ENCODE peak calls at places on chromosomes 1 and 21, in four cellular contexts. One of them, this sample, is unnamed.

GRCh38 chr1:25694591-25695007 is 78.0 kb downstream of the MAN1C1 start:
- DNase-seq in choroid plexus epithelial cell: peak
- DNase-seq in pancreas: no peak
- DNase-seq in cardiac muscle cell: no peak
- DNase-seq in this sample: no peak

GRCh38 chr1:42419449-42419848 is 36.4 kb downstream of the ZMYND12 start:
- DNase-seq in choroid plexus epithelial cell: no peak
- DNase-seq in pancreas: no peak
- DNase-seq in cardiac muscle cell: peak
- DNase-seq in this sample: no peak

GRCh38 chr1:205351984-205352713 is 4.6 kb downstream of the KLHDC8A start:
- DNase-seq in choroid plexus epithelial cell: peak
- DNase-seq in pancreas: peak
- DNase-seq in cardiac muscle cell: no peak
- DNase-seq in this sample: no peak

GRCh38 chr1:146012703-146013565 is 8.6 kb downstream of the HJV start:
- DNase-seq in choroid plexus epithelial cell: peak
- DNase-seq in pancreas: no peak
- DNase-seq in cardiac muscle cell: peak
- DNase-seq in this sample: no peak

GRCh38 chr1:97144527-97144926 is 422.9 kb downstream of the PTBP2 start:
- DNase-seq in choroid plexus epithelial cell: peak
- DNase-seq in pancreas: no peak
- DNase-seq in cardiac muscle cell: no peak
- DNase-seq in this sample: no peak

GRCh38 chr1:223654083-223654482 is 11.4 kb downstream of the CAPN8 start:
- DNase-seq in choroid plexus epithelial cell: no peak
- DNase-seq in pancreas: no peak
- DNase-seq in cardiac muscle cell: no peak
- DNase-seq in this sample: no peak

GRCh38 chr1:59827055-59827643 is 12.4 kb downstream of the HOOK1 start:
- DNase-seq in choroid plexus epithelial cell: no peak
- DNase-seq in pancreas: no peak
- DNase-seq in cardiac muscle cell: no peak
- DNase-seq in this sample: no peak

GRCh38 chr1:11787804-11788436 is 17.8 kb downstream of the MTHFR start:
- DNase-seq in choroid plexus epithelial cell: no peak
- DNase-seq in pancreas: no peak
- DNase-seq in cardiac muscle cell: no peak
- DNase-seq in this sample: no peak

GRCh38 chr1:84862810-84863251 is 30.2 kb downstream of the LPAR3 start:
- DNase-seq in choroid plexus epithelial cell: no peak
- DNase-seq in pancreas: no peak
- DNase-seq in cardiac muscle cell: no peak
- DNase-seq in this sample: peak

GRCh38 chr1:34653110-34653509 is 101.7 kb upstream of the GJB5 start:
- DNase-seq in choroid plexus epithelial cell: no peak
- DNase-seq in pancreas: no peak
- DNase-seq in cardiac muscle cell: no peak
- DNase-seq in this sample: no peak

GRCh38 chr21:18251065-18251464 is 6.4 kb downstream of the CHODL start:
- DNase-seq in choroid plexus epithelial cell: no peak
- DNase-seq in pancreas: no peak
- DNase-seq in cardiac muscle cell: no peak
- DNase-seq in this sample: no peak

GRCh38 chr1:89881415-89882058 is 60.7 kb downstream of the LRRC8D start:
- DNase-seq in choroid plexus epithelial cell: no peak
- DNase-seq in pancreas: no peak
- DNase-seq in cardiac muscle cell: no peak
- DNase-seq in this sample: no peak

GRCh38 chr1:228094432-228095016 is 8.6 kb downstream of the C1orf35 start:
- DNase-seq in choroid plexus epithelial cell: no peak
- DNase-seq in pancreas: peak
- DNase-seq in cardiac muscle cell: no peak
- DNase-seq in this sample: no peak

GRCh38 chr1:211574705-211575104 is 4.3 kb downstream of the SLC30A1 start:
- DNase-seq in choroid plexus epithelial cell: no peak
- DNase-seq in pancreas: no peak
- DNase-seq in cardiac muscle cell: no peak
- DNase-seq in this sample: no peak

GRCh38 chr21:41885341-41886024 is 6.3 kb upstream of the PRDM15 start:
- DNase-seq in choroid plexus epithelial cell: peak
- DNase-seq in pancreas: no peak
- DNase-seq in cardiac muscle cell: peak
- DNase-seq in this sample: no peak

GRCh38 chr1:151474711-151475110 is 15.4 kb upstream of the POGZ start:
- DNase-seq in choroid plexus epithelial cell: no peak
- DNase-seq in pancreas: no peak
- DNase-seq in cardiac muscle cell: no peak
- DNase-seq in this sample: no peak

GRCh38 chr1:241221319-241221718 is 135.7 kb downstream of the RGS7 start:
- DNase-seq in choroid plexus epithelial cell: no peak
- DNase-seq in pancreas: no peak
- DNase-seq in cardiac muscle cell: no peak
- DNase-seq in this sample: no peak

GRCh38 chr21:28975401-28975800 is 17.3 kb downstream of the LTN1 start:
- DNase-seq in choroid plexus epithelial cell: peak
- DNase-seq in pancreas: no peak
- DNase-seq in cardiac muscle cell: no peak
- DNase-seq in this sample: no peak

GRCh38 chr1:89780721-89781120 is 40.1 kb upstream of the LRRC8D start:
- DNase-seq in choroid plexus epithelial cell: peak
- DNase-seq in pancreas: no peak
- DNase-seq in cardiac muscle cell: no peak
- DNase-seq in this sample: no peak

GRCh38 chr1:119132179-119132578 is 8.3 kb downstream of the WARS2 start:
- DNase-seq in choroid plexus epithelial cell: no peak
- DNase-seq in pancreas: no peak
- DNase-seq in cardiac muscle cell: no peak
- DNase-seq in this sample: no peak

GRCh38 chr1:178262101-178262500 is 168.2 kb downstream of the RASAL2 start:
- DNase-seq in choroid plexus epithelial cell: peak
- DNase-seq in pancreas: no peak
- DNase-seq in cardiac muscle cell: no peak
- DNase-seq in this sample: no peak

GRCh38 chr1:204065174-204065985 is 7.5 kb upstream of the SOX13 start:
- DNase-seq in choroid plexus epithelial cell: peak
- DNase-seq in pancreas: no peak
- DNase-seq in cardiac muscle cell: no peak
- DNase-seq in this sample: no peak

GRCh38 chr1:31723828-31724359 is 20.1 kb upstream of the COL16A1 start:
- DNase-seq in choroid plexus epithelial cell: peak
- DNase-seq in pancreas: peak
- DNase-seq in cardiac muscle cell: peak
- DNase-seq in this sample: no peak

GRCh38 chr1:177909416-177909815 is 60.4 kb downstream of the SEC16B start:
- DNase-seq in choroid plexus epithelial cell: no peak
- DNase-seq in pancreas: no peak
- DNase-seq in cardiac muscle cell: no peak
- DNase-seq in this sample: no peak

GRCh38 chr1:25182629-25183028 is 49.7 kb downstream of the SYF2 start:
- DNase-seq in choroid plexus epithelial cell: peak
- DNase-seq in pancreas: no peak
- DNase-seq in cardiac muscle cell: no peak
- DNase-seq in this sample: no peak

GRCh38 chr1:149993181-149993580 is 17.3 kb downstream of the OTUD7B start:
- DNase-seq in choroid plexus epithelial cell: no peak
- DNase-seq in pancreas: no peak
- DNase-seq in cardiac muscle cell: no peak
- DNase-seq in this sample: no peak

GRCh38 chr1:172533511-172534116 is 664 bp downstream of the SUCO start:
- DNase-seq in choroid plexus epithelial cell: peak
- DNase-seq in pancreas: peak
- DNase-seq in cardiac muscle cell: peak
- DNase-seq in this sample: no peak

GRCh38 chr1:3651011-3651938 is 1.0 kb upstream of the TP73 start:
- DNase-seq in choroid plexus epithelial cell: no peak
- DNase-seq in pancreas: no peak
- DNase-seq in cardiac muscle cell: no peak
- DNase-seq in this sample: no peak

GRCh38 chr1:163781146-163781545 is 459.4 kb downstream of the NUF2 start:
- DNase-seq in choroid plexus epithelial cell: no peak
- DNase-seq in pancreas: no peak
- DNase-seq in cardiac muscle cell: no peak
- DNase-seq in this sample: no peak

GRCh38 chr1:2302292-2302925 is 74.3 kb downstream of the SKI start:
- DNase-seq in choroid plexus epithelial cell: no peak
- DNase-seq in pancreas: no peak
- DNase-seq in cardiac muscle cell: no peak
- DNase-seq in this sample: no peak
- H3K4me3 ChIP-seq in choroid plexus epithelial cell: no peak
- H3K4me3 ChIP-seq in pancreas: no peak
- H3K4me3 ChIP-seq in cardiac muscle cell: no peak
- H3K4me3 ChIP-seq in this sample: no peak

GRCh38 chr1:8443558-8444194 is 125.8 kb downstream of the SLC45A1 start:
- DNase-seq in choroid plexus epithelial cell: no peak
- DNase-seq in pancreas: no peak
- DNase-seq in cardiac muscle cell: no peak
- DNase-seq in this sample: no peak
- TF ChIP-seq CTCF in choroid plexus epithelial cell: peak
- TF ChIP-seq CTCF in pancreas: no peak
- TF ChIP-seq CTCF in cardiac muscle cell: peak
- TF ChIP-seq CTCF in this sample: no peak

GRCh38 chr1:144551107-144551542 is 41.6 kb upstream of the PPIAL4F start:
- DNase-seq in choroid plexus epithelial cell: no peak
- DNase-seq in pancreas: no peak
- DNase-seq in cardiac muscle cell: no peak
- DNase-seq in this sample: no peak
- H3K4me3 ChIP-seq in choroid plexus epithelial cell: peak
- H3K4me3 ChIP-seq in pancreas: no peak
- H3K4me3 ChIP-seq in cardiac muscle cell: peak
- H3K4me3 ChIP-seq in this sample: peak

GRCh38 chr1:237953238-237953637 is 62.5 kb upstream of the ZP4 start:
- DNase-seq in choroid plexus epithelial cell: no peak
- DNase-seq in pancreas: no peak
- DNase-seq in cardiac muscle cell: peak
- DNase-seq in this sample: no peak
- TF ChIP-seq CTCF in choroid plexus epithelial cell: no peak
- TF ChIP-seq CTCF in pancreas: no peak
- TF ChIP-seq CTCF in cardiac muscle cell: no peak
- TF ChIP-seq CTCF in this sample: no peak

GRCh38 chr1:16961297-16962124 is 18.9 kb downstream of the MFAP2 start:
- DNase-seq in choroid plexus epithelial cell: no peak
- DNase-seq in pancreas: no peak
- DNase-seq in cardiac muscle cell: no peak
- DNase-seq in this sample: no peak
- H3K4me3 ChIP-seq in choroid plexus epithelial cell: peak
- H3K4me3 ChIP-seq in pancreas: peak
- H3K4me3 ChIP-seq in cardiac muscle cell: peak
- H3K4me3 ChIP-seq in this sample: no peak

GRCh38 chr1:95685091-95685490 is 451.1 kb downstream of the RWDD3 start:
- DNase-seq in choroid plexus epithelial cell: no peak
- DNase-seq in pancreas: no peak
- DNase-seq in cardiac muscle cell: no peak
- DNase-seq in this sample: no peak

GRCh38 chr1:95679262-95679661 is 445.3 kb downstream of the RWDD3 start:
- DNase-seq in choroid plexus epithelial cell: no peak
- DNase-seq in pancreas: no peak
- DNase-seq in cardiac muscle cell: no peak
- DNase-seq in this sample: no peak
- TF ChIP-seq CTCF in choroid plexus epithelial cell: no peak
- TF ChIP-seq CTCF in pancreas: no peak
- TF ChIP-seq CTCF in cardiac muscle cell: no peak
- TF ChIP-seq CTCF in this sample: no peak

DNA sequence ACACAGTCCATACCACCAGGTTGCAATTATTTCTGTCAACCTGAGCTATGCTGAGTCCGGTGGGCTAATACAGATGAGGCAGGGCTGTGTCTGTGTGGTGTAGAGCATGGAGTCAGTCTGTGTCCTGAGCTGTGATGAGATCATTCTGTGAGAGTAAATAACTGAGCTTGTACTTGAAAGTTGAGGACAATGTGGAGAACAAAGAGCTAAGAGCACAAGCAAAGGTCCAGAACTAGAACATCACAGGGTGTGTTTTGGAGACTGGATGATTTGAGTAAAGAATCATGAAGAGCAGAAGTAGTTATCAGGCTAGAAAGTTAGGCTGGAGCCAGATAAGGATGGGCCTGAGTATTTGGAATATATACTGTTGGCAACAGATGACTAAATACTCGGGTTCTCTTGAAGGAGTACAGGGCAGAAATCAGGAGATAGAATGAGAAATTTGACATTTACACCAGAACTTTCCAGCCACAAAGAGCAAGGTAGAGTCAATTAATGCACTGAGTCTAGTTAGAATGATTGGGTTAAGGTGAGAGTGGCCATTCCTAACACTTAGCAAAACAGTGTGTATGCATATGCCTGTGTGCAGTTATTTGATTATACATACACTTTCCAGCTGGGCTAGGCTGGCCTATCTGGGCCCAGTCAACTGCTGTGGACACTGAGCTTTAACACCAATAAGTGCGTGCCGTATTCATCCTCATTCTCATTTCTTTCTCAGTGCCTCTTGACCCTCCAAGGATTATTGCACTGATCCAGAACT is 48.8 kb downstream of the LEPR start:
- DNase-seq in choroid plexus epithelial cell: no peak
- DNase-seq in pancreas: no peak
- DNase-seq in cardiac muscle cell: peak
- DNase-seq in this sample: no peak
- H3K4me3 ChIP-seq in choroid plexus epithelial cell: no peak
- H3K4me3 ChIP-seq in pancreas: no peak
- H3K4me3 ChIP-seq in cardiac muscle cell: no peak
- H3K4me3 ChIP-seq in this sample: no peak

DNA sequence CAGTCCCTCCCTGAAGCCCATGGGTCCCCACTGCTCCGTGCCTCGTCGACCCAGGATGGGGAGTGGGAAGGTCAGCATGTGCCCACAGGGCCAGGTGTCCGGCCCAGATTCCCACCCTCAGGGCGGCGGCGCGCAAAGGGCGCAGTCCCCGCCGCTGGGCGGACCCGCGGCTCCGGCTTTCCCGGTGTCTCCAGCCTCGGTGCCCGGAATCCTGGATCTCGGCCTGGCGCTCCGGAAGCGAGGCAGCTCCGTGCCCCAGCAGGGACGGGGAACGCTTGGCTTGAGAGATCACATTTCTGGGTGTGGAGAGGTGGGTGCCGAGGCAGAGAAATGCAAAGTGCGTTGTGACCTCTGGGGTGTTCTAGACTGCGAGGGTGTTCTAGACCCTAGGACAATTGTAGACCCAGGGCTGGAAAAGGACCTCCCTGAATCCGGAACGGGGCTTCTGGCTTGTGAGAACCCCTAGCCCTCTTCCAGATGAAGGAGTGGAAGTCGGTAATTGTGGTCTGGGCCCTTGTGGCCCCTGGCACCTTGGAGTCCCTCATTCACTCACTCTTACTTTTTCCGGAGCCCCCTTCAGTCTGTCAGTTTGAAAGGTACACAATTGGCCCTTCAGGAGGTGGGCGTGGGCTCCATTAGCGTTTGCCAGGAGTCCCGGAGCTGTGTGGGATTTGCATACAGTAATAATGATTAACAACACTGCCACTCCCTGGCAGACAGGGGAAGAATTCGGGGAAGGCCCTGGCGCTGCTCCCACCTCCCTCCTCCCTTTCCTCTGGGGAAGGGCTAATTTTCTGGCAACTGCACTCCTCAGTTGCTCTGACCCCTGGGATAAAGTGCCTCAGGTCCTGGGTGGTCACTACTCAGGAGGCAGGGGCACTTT is 1.7 kb upstream of the KCND3 start:
- DNase-seq in choroid plexus epithelial cell: peak
- DNase-seq in pancreas: peak
- DNase-seq in cardiac muscle cell: peak
- DNase-seq in this sample: no peak
- TF ChIP-seq CTCF in choroid plexus epithelial cell: peak
- TF ChIP-seq CTCF in pancreas: peak
- TF ChIP-seq CTCF in cardiac muscle cell: peak
- TF ChIP-seq CTCF in this sample: no peak